ENCODE peak calls at places on chromosome 21, in seven cellular contexts. W is mesendoderm, X is mesenchymal stem cell, F is IMR-90, D is neuronal stem cell, V is trophoblast cell, U is H1. C is an unnamed sample.
A peak's percentile ranks its signal among the peaks of the same experiment; 100 is the strongest.

GRCh38 chr21:35829014-35829525 is 231.3 kb downstream of the SETD4 start:
- DNase-seq in D (no peak), X (no peak), V (no peak), U (no peak), W (no peak), F (no peak), C (no peak)

GRCh38 chr21:35036521-35037383 is 12.3 kb downstream of the RUNX1 start:
- DNase-seq in X (no peak), F (no peak), W (no peak), D (no peak), U (no peak), V (no peak), C (no peak)

GRCh38 chr21:27154451-27155129 is 187.7 kb upstream of the ADAMTS5 start:
- DNase-seq in F (peak; percentile 12), V (no peak), U (no peak), D (no peak), W (no peak), X (no peak), C (no peak)

GRCh38 chr21:18368193-18368592 is 35.4 kb downstream of the TMPRSS15 start:
- DNase-seq in W (peak; percentile 4), F (no peak), D (no peak), V (peak; percentile 25), X (no peak), U (no peak), C (no peak)

GRCh38 chr21:22516230-22516629 is 1518.0 kb downstream of the NCAM2 start:
- DNase-seq in W (no peak), X (no peak), F (no peak), V (no peak), D (no peak), U (no peak), C (no peak)

GRCh38 chr21:31218830-31219608 is 125.0 kb downstream of the TIAM1 start:
- DNase-seq in X (no peak), V (peak; percentile 75), U (no peak), W (peak; percentile 16), F (peak; percentile 29), D (peak; percentile 11), C (no peak)

GRCh38 chr21:34807881-34808568 is 139.2 kb downstream of the CLIC6 start:
- DNase-seq in X (peak; percentile 99), F (peak; percentile 94), W (no peak), V (peak; percentile 91), U (no peak), D (no peak), C (no peak)

GRCh38 chr21:25307489-25307888 is 299.8 kb downstream of the MRPL39 start:
- DNase-seq in W (no peak), D (no peak), U (no peak), F (peak; percentile 64), X (no peak), V (no peak), C (no peak)

GRCh38 chr21:16264314-16264713 is 534.5 kb downstream of the USP25 start:
- DNase-seq in X (no peak), D (no peak), W (no peak), V (no peak), F (no peak), U (no peak), C (no peak)
- H3K4me2 ChIP-seq in X (no peak overlapping the region), D (no peak overlapping the region), W (no peak overlapping the region), V (no peak overlapping the region), F (no peak overlapping the region), U (no peak overlapping the region), C (no peak overlapping the region)

GRCh38 chr21:15207231-15207630 is 142.4 kb upstream of the NRIP1 start:
- DNase-seq in D (no peak), X (no peak), U (no peak), W (no peak), F (no peak), V (no peak), C (no peak)

GRCh38 chr21:15204887-15205286 is 140.1 kb upstream of the NRIP1 start:
- DNase-seq in F (no peak), X (no peak), W (no peak), U (no peak), D (no peak), V (no peak), C (no peak)

GRCh38 chr21:15204140-15204774 is 139.5 kb upstream of the NRIP1 start:
- DNase-seq in V (no peak), U (no peak), D (no peak), F (no peak), W (no peak), X (no peak), C (no peak)

GRCh38 chr21:15206514-15206913 is 141.7 kb upstream of the NRIP1 start:
- DNase-seq in U (no peak), F (no peak), V (peak; percentile 26), X (no peak), D (no peak), W (no peak), C (no peak)

GRCh38 chr21:15203740-15204139 is 138.9 kb upstream of the NRIP1 start:
- DNase-seq in W (peak; percentile 12), U (no peak), D (no peak), F (no peak), V (no peak), X (no peak), C (no peak)
- H3K4ac ChIP-seq in W (no peak overlapping the region), U (no peak overlapping the region), D (no peak overlapping the region), F (no peak overlapping the region), V (no peak overlapping the region), X (no peak overlapping the region), C (no peak overlapping the region)

DNA sequence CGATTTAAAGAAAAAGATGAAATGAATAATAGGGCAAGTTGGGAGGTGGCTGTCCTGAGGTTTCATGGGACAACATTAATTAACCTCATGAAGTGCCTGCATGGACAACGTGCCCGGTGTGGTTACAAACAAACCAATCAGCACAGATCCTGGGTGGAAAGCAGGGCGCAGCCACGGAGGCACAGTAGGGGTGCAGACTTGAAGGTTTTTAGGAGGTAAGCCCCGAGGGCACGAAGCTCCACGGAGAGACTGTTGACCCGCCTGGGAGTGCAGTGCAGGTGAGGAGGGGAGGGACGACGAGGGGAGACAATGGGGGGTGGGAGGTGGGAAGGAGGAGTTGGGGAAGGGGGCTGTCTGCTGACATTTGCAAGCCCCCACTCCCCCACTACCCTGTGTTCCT is 2.3 kb upstream of the RIPK4 start:
- DNase-seq in W (no peak), F (no peak), D (no peak), U (no peak), X (no peak), V (no peak), C (no peak)
- H3K4me2 ChIP-seq in W (peak overlapping the region; percentile 4), F (peak overlapping the region; percentile 92), D (no peak overlapping the region), U (peak overlapping the region; percentile 94), X (peak overlapping the region; percentile 77), V (no peak overlapping the region), C (peak overlapping the region; percentile 80)

GRCh38 chr21:43623588-43623987 is 35.7 kb downstream of the HSF2BP start:
- DNase-seq in F (no peak), D (no peak), U (no peak), V (no peak), W (no peak), X (no peak), C (no peak)
- H3K4ac ChIP-seq in F (no peak overlapping the region), D (no peak overlapping the region), U (no peak overlapping the region), V (no peak overlapping the region), W (no peak overlapping the region), X (no peak overlapping the region), C (no peak overlapping the region)

GRCh38 chr21:33305344-33305671 is 19.5 kb upstream of the IFNAR1 start:
- DNase-seq in U (peak; percentile 24), V (no peak), D (no peak), W (no peak), X (no peak), F (no peak), C (no peak)
- H3K4me2 ChIP-seq in U (no peak overlapping the region), V (no peak overlapping the region), D (no peak overlapping the region), W (no peak overlapping the region), X (no peak overlapping the region), F (no peak overlapping the region), C (no peak overlapping the region)

GRCh38 chr21:44998621-44999427 is 59.0 kb downstream of the SLX9 start:
- DNase-seq in V (no peak), U (no peak), W (no peak), X (no peak), F (no peak), D (no peak), C (no peak)

GRCh38 chr21:44996501-44996921 is 56.7 kb downstream of the SLX9 start:
- DNase-seq in D (no peak), X (no peak), W (no peak), U (no peak), F (no peak), V (no peak), C (no peak)

GRCh38 chr21:44996096-44996495 is 56.3 kb downstream of the SLX9 start:
- DNase-seq in X (no peak), F (no peak), V (no peak), W (no peak), D (no peak), U (no peak), C (no peak)

GRCh38 chr21:44998086-44998620 is 58.3 kb downstream of the SLX9 start:
- DNase-seq in W (no peak), D (no peak), U (no peak), V (no peak), X (no peak), F (no peak), C (no peak)

GRCh38 chr21:44996983-44997936 is 57.4 kb downstream of the SLX9 start:
- DNase-seq in U (no peak), D (no peak), F (no peak), X (no peak), W (no peak), V (no peak), C (no peak)
- H3K4ac ChIP-seq in U (no peak overlapping the region), D (no peak overlapping the region), F (no peak overlapping the region), X (no peak overlapping the region), W (no peak overlapping the region), V (no peak overlapping the region), C (no peak overlapping the region)

DNA sequence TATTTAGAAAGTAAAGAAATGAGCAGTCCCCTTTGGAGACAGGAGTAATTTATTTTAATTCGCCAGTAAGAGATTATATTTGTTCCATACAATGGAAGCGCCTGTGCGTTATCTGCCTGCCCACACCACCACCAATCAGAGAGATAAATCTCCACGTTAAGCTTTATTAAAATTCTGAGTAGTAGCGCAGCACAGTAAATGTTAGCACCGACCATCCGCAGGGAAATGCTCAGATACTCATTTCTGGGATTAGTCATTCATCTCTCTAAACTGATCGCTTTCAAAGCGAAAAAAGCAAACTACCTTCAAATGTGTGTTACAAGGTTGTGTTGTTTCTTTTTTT is 1.2 kb downstream of the ETS2 start:
- DNase-seq in D (no peak), V (peak; percentile 61), F (peak; percentile 49), U (no peak), W (no peak), X (no peak), C (no peak)
- H3K4me2 ChIP-seq in D (peak overlapping the region; percentile 87), V (peak overlapping the region; percentile 94), F (peak overlapping the region; percentile 97), U (peak overlapping the region; percentile 48), W (peak overlapping the region; percentile 69), X (peak overlapping the region; percentile 95), C (peak overlapping the region; percentile 91)

C was measured in H9.